ENCODE peak calls at places on chromosome X, in ten cellular contexts. R, J, E, D, V, Y, H, M, A and I are unnamed samples.

GRCh38 chrX:74525116-74525515 is 89.3 kb downstream of the RLIM start:
- DNase-seq in J (no peak), D (no peak), V (peak), H (peak), R (no peak), E (no peak), Y (no peak), A (no peak), M (no peak), I (no peak)

GRCh38 chrX:110003167-110004156 is 548 bp downstream of the TMEM164 start:
- DNase-seq in M (peak), Y (peak), V (no peak), H (peak), E (no peak), J (no peak), D (no peak), A (no peak), R (no peak), I (no peak)

GRCh38 chrX:68865300-68865699 is 36.5 kb downstream of the EFNB1 start:
- DNase-seq in V (no peak), A (no peak), E (no peak), J (peak), D (no peak), R (no peak), Y (no peak), M (no peak), H (no peak), I (no peak)

GRCh38 chrX:132748909-132749308 is 209.5 kb downstream of the HS6ST2 start:
- DNase-seq in R (no peak), E (no peak), H (no peak), A (no peak), D (no peak), M (no peak), J (no peak), V (no peak), Y (no peak), I (no peak)

GRCh38 chrX:49287665-49288064 is 15.8 kb upstream of the GAGE10 start:
- DNase-seq in A (no peak), J (no peak), M (no peak), V (no peak), Y (no peak), E (no peak), D (no peak), R (no peak), H (no peak), I (no peak)

GRCh38 chrX:38061335-38061734 is 55.0 kb downstream of the SYTL5 start:
- DNase-seq in J (no peak), H (peak), Y (no peak), D (peak), V (no peak), M (no peak), A (peak), R (no peak), E (no peak), I (no peak)

GRCh38 chrX:101931104-101931493 is 728 bp downstream of the ZMAT1 start:
- DNase-seq in Y (no peak), M (peak), J (no peak), R (no peak), H (no peak), D (no peak), V (no peak), A (no peak), E (no peak), I (peak)

GRCh38 chrX:45743081-45743533 is 542.4 kb upstream of the DIPK2B start:
- DNase-seq in J (no peak), D (peak), V (no peak), M (no peak), Y (no peak), A (peak), R (no peak), H (no peak), E (no peak), I (no peak)

GRCh38 chrX:133561251-133561650 is 146.0 kb upstream of the GPC4 start:
- DNase-seq in R (no peak), Y (no peak), J (no peak), E (no peak), H (peak), A (peak), D (peak), M (no peak), V (no peak), I (no peak)

GRCh38 chrX:40192196-40192595 is 94.4 kb upstream of the BCOR start:
- DNase-seq in E (no peak), M (no peak), J (peak), Y (no peak), H (no peak), R (no peak), V (no peak), A (no peak), D (no peak), I (no peak)

GRCh38 chrX:5791721-5792120 is 436.9 kb downstream of the NLGN4X start:
- DNase-seq in V (no peak), J (no peak), H (no peak), Y (no peak), M (no peak), D (no peak), A (no peak), E (no peak), R (no peak), I (no peak)

GRCh38 chrX:23331701-23332100 is 2.9 kb upstream of the PTCHD1 start:
- DNase-seq in A (no peak), M (no peak), R (no peak), H (no peak), Y (no peak), E (no peak), V (no peak), D (no peak), J (no peak), I (no peak)

GRCh38 chrX:7108995-7109634 is 38.4 kb upstream of the STS start:
- DNase-seq in Y (no peak), M (peak), R (no peak), E (no peak), A (peak), V (no peak), D (peak), J (no peak), H (no peak), I (peak)